ENCODE peak calls at places on chromosomes 16 and 17, in five cellular contexts. Z is HepG2, R is H1, D is K562, H is GM12878. Y is an unnamed sample.

GRCh38 chr16:1491327-1491726 is 1.8 kb upstream of the TELO2 start:
- DNase-seq in Z (peak; percentile 25), R (no peak), D (no peak), H (no peak), Y (peak; percentile 46)

GRCh38 chr17:19332371-19333131 is 30.0 kb downstream of the B9D1 start:
- DNase-seq in R (no peak), D (no peak), Z (no peak), H (no peak), Y (no peak)

GRCh38 chr17:42118545-42118944 is 2.6 kb downstream of the KAT2A start:
- DNase-seq in H (no peak), R (no peak), D (peak; percentile 59), Z (peak; percentile 52), Y (peak; percentile 76)

GRCh38 chr17:31680126-31680525 is 178.9 kb downstream of the COPRS start:
- DNase-seq in D (no peak), H (peak; percentile 71), R (no peak), Z (no peak), Y (no peak)

GRCh38 chr17:39755550-39756375 is 18.0 kb downstream of the GRB7 start:
- DNase-seq in Z (peak; percentile 23), D (no peak), R (no peak), H (peak; percentile 84), Y (no peak)

GRCh38 chr16:68257251-68257905 is 6.9 kb upstream of the SLC7A6 start:
- DNase-seq in Z (no peak), R (no peak), D (no peak), H (no peak), Y (no peak)

GRCh38 chr16:55294947-55295346 is 29.1 kb upstream of the IRX6 start:
- DNase-seq in Z (no peak), R (no peak), D (no peak), H (no peak), Y (no peak)

GRCh38 chr17:42660692-42661345 is 1.7 kb downstream of the TUBG2 start:
- DNase-seq in Z (no peak), D (peak; percentile 67), R (no peak), H (no peak), Y (no peak)

GRCh38 chr17:52064791-52065211 is 93.7 kb downstream of the CA10 start:
- DNase-seq in H (no peak), R (no peak), Z (no peak), D (no peak), Y (no peak)

GRCh38 chr17:58525239-58525638 is 10.8 kb upstream of the MTMR4 start:
- DNase-seq in H (no peak), Z (no peak), R (no peak), D (no peak), Y (peak; percentile 50)
- TF ChIP-seq POLR2AphosphoS5 in H (no peak), Z (no peak), R (no peak), D (no peak), Y (no peak)

GRCh38 chr16:88936008-88936912 is 40.7 kb downstream of the CBFA2T3 start:
- DNase-seq in D (no peak), R (no peak), Z (peak; percentile 34), H (no peak), Y (no peak)
- TF ChIP-seq CTCF in D (no peak), R (peak; percentile 15), Z (peak; percentile 55), H (peak; percentile 51), Y (no peak)

GRCh38 chr17:10053976-10054551 is 144.3 kb downstream of the GAS7 start:
- DNase-seq in D (no peak), H (no peak), Z (no peak), R (no peak), Y (no peak)

GRCh38 chr17:10052414-10052813 is 146.0 kb downstream of the GAS7 start:
- DNase-seq in R (no peak), D (no peak), Z (no peak), H (peak; percentile 53), Y (no peak)

GRCh38 chr17:10048951-10049350 is 143.9 kb upstream of the RCVRN start:
- DNase-seq in D (no peak), R (no peak), Z (peak; percentile 16), H (no peak), Y (no peak)

GRCh38 chr17:10050597-10051101 is 145.6 kb upstream of the RCVRN start:
- DNase-seq in R (no peak), D (no peak), Z (no peak), H (peak; percentile 68), Y (no peak)

GRCh38 chr17:10051112-10051511 is 146.0 kb upstream of the RCVRN start:
- DNase-seq in R (no peak), Z (no peak), H (no peak), D (no peak), Y (no peak)
- TF ChIP-seq CREB1 in R (no peak), Z (no peak), H (no peak), D (no peak), Y (no peak)

GRCh38 chr17:6554336-6554735 is 2.0 kb downstream of the PITPNM3 start:
- DNase-seq in D (no peak), R (no peak), Z (no peak), H (no peak), Y (no peak)

GRCh38 chr17:6549384-6550036 is 6.8 kb downstream of the PITPNM3 start:
- DNase-seq in R (no peak), Z (no peak), H (no peak), D (no peak), Y (no peak)

GRCh38 chr17:6551356-6551755 is 5.0 kb downstream of the PITPNM3 start:
- DNase-seq in R (no peak), D (no peak), H (no peak), Z (no peak), Y (no peak)

GRCh38 chr17:6554871-6555330 is 1.5 kb downstream of the PITPNM3 start:
- DNase-seq in R (no peak), Z (no peak), H (no peak), D (no peak), Y (no peak)

GRCh38 chr17:6551909-6552768 is 4.2 kb downstream of the PITPNM3 start:
- DNase-seq in H (no peak), Z (no peak), R (no peak), D (no peak), Y (peak; percentile 27)
- TF ChIP-seq POLR2AphosphoS5 in H (no peak), Z (no peak), R (no peak), D (no peak), Y (no peak)

DNA sequence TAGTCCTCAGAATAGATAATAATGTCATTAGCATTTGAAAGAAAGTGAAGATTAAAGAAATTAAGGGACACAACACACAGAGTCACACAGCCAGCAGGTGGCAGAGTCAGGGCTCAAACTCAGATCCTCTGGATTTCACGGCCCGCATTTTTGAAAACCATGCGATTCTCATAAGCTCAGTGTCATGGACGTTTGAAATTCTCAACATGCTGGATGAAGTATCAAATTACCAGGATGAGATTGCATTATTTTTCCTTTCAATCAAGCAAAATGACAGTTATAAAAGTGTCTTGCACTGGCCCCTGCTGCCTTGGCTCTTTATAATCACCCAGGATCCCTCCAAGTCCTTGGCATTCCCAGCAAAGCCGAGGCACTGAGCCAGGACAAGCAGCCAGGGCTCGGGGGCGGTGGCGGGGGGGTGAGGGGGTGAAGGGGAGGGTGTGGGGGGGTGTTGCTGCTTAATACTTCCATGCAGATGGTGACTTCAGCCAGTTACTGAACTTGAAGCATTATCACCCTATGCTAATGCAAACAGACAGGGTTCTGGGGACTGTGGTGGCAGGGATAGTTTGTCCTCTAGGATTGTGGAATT is 6.6 kb upstream of the BMERB1 start:
- DNase-seq in R (no peak), D (peak; percentile 76), Z (peak; percentile 69), H (no peak), Y (peak; percentile 48)
- TF ChIP-seq CTCF in R (peak; percentile 35), D (peak; percentile 77), Z (peak; percentile 79), H (peak; percentile 61), Y (peak; percentile 64)

Y was measured in GM23338.